ENCODE peak calls at places on chromosome 15, in five cellular contexts. One of them, this sample, is unnamed.

GRCh38 chr15:69583627-69584026 is 131.0 kb downstream of the RPLP1 start:
- DNase-seq in left ventricle myocardium inferior: no peak
- DNase-seq in esophagus squamous epithelium: no peak
- DNase-seq in A549: no peak
- DNase-seq in PC-9: no peak
- DNase-seq in this sample: no peak

GRCh38 chr15:69125236-69125635 is 35.2 kb upstream of the GLCE start:
- DNase-seq in left ventricle myocardium inferior: no peak
- DNase-seq in esophagus squamous epithelium: no peak
- DNase-seq in A549: no peak
- DNase-seq in PC-9: no peak
- DNase-seq in this sample: no peak

GRCh38 chr15:51935466-51936118 is 36.0 kb downstream of the LEO1 start:
- DNase-seq in left ventricle myocardium inferior: no peak
- DNase-seq in esophagus squamous epithelium: no peak
- DNase-seq in A549: no peak
- DNase-seq in PC-9: no peak
- DNase-seq in this sample: no peak

GRCh38 chr15:54373332-54373731 is 395.1 kb downstream of the UNC13C start:
- DNase-seq in left ventricle myocardium inferior: no peak
- DNase-seq in esophagus squamous epithelium: no peak
- DNase-seq in A549: no peak
- DNase-seq in PC-9: no peak
- DNase-seq in this sample: no peak

GRCh38 chr15:99185731-99186130 is 63.6 kb downstream of the TTC23 start:
- DNase-seq in left ventricle myocardium inferior: no peak
- DNase-seq in esophagus squamous epithelium: no peak
- DNase-seq in A549: no peak
- DNase-seq in PC-9: no peak
- DNase-seq in this sample: no peak

GRCh38 chr15:101712078-101712477 is 12.2 kb downstream of the TARS3 start:
- DNase-seq in left ventricle myocardium inferior: no peak
- DNase-seq in esophagus squamous epithelium: no peak
- DNase-seq in A549: no peak
- DNase-seq in PC-9: no peak
- DNase-seq in this sample: no peak

GRCh38 chr15:52427804-52428203 is 100.9 kb downstream of the MYO5A start:
- DNase-seq in left ventricle myocardium inferior: peak
- DNase-seq in esophagus squamous epithelium: no peak
- DNase-seq in A549: no peak
- DNase-seq in PC-9: no peak
- DNase-seq in this sample: peak

GRCh38 chr15:90200534-90201139 is 493 bp upstream of the SEMA4B start:
- DNase-seq in left ventricle myocardium inferior: no peak
- DNase-seq in esophagus squamous epithelium: no peak
- DNase-seq in A549: no peak
- DNase-seq in PC-9: no peak
- DNase-seq in this sample: no peak

GRCh38 chr15:53586815-53587214 is 172.6 kb downstream of the WDR72 start:
- DNase-seq in left ventricle myocardium inferior: no peak
- DNase-seq in esophagus squamous epithelium: no peak
- DNase-seq in A549: peak
- DNase-seq in PC-9: peak
- DNase-seq in this sample: no peak

GRCh38 chr15:83734487-83734886 is 80.6 kb downstream of the ADAMTSL3 start:
- DNase-seq in left ventricle myocardium inferior: no peak
- DNase-seq in esophagus squamous epithelium: no peak
- DNase-seq in A549: no peak
- DNase-seq in PC-9: peak
- DNase-seq in this sample: no peak

GRCh38 chr15:32646304-32646703 is 4.8 kb downstream of the SCG5 start:
- DNase-seq in left ventricle myocardium inferior: no peak
- DNase-seq in esophagus squamous epithelium: no peak
- DNase-seq in A549: no peak
- DNase-seq in PC-9: no peak
- DNase-seq in this sample: no peak

GRCh38 chr15:100115066-100115710 is 226.6 kb downstream of the ADAMTS17 start:
- DNase-seq in left ventricle myocardium inferior: no peak
- DNase-seq in esophagus squamous epithelium: no peak
- DNase-seq in A549: no peak
- DNase-seq in PC-9: no peak
- DNase-seq in this sample: no peak

GRCh38 chr15:77830041-77830440 is 197.3 kb upstream of the LINGO1 start:
- DNase-seq in left ventricle myocardium inferior: no peak
- DNase-seq in esophagus squamous epithelium: no peak
- DNase-seq in A549: no peak
- DNase-seq in PC-9: no peak
- DNase-seq in this sample: no peak

GRCh38 chr15:57158589-57158988 is 217.7 kb upstream of the CGNL1 start:
- DNase-seq in left ventricle myocardium inferior: no peak
- DNase-seq in esophagus squamous epithelium: no peak
- DNase-seq in A549: peak
- DNase-seq in PC-9: no peak
- DNase-seq in this sample: no peak

GRCh38 chr15:77099741-77100463 is 29.0 kb upstream of the TSPAN3 start:
- DNase-seq in left ventricle myocardium inferior: no peak
- DNase-seq in esophagus squamous epithelium: no peak
- DNase-seq in A549: no peak
- DNase-seq in PC-9: no peak
- DNase-seq in this sample: no peak

GRCh38 chr15:70376929-70377691 is 279.4 kb upstream of the TLE3 start:
- DNase-seq in left ventricle myocardium inferior: peak
- DNase-seq in esophagus squamous epithelium: no peak
- DNase-seq in A549: no peak
- DNase-seq in PC-9: no peak
- DNase-seq in this sample: no peak

GRCh38 chr15:36175181-36175750 is 404.2 kb upstream of the CDIN1 start:
- DNase-seq in left ventricle myocardium inferior: no peak
- DNase-seq in esophagus squamous epithelium: no peak
- DNase-seq in A549: no peak
- DNase-seq in PC-9: no peak
- DNase-seq in this sample: no peak

GRCh38 chr15:96002890-96003859 is 327.3 kb upstream of the NR2F2 start:
- DNase-seq in left ventricle myocardium inferior: no peak
- DNase-seq in esophagus squamous epithelium: no peak
- DNase-seq in A549: no peak
- DNase-seq in PC-9: no peak
- DNase-seq in this sample: no peak

GRCh38 chr15:65723786-65724354 is 68.2 kb downstream of the DENND4A start:
- DNase-seq in left ventricle myocardium inferior: no peak
- DNase-seq in esophagus squamous epithelium: no peak
- DNase-seq in A549: no peak
- DNase-seq in PC-9: no peak
- DNase-seq in this sample: no peak

GRCh38 chr15:64249406-64249805 is 86.6 kb upstream of the PPIB start:
- DNase-seq in left ventricle myocardium inferior: no peak
- DNase-seq in esophagus squamous epithelium: no peak
- DNase-seq in A549: peak
- DNase-seq in PC-9: peak
- DNase-seq in this sample: no peak

GRCh38 chr15:51908312-51908711 is 63.3 kb downstream of the LEO1 start:
- DNase-seq in left ventricle myocardium inferior: no peak
- DNase-seq in esophagus squamous epithelium: no peak
- DNase-seq in A549: peak
- DNase-seq in PC-9: no peak
- DNase-seq in this sample: no peak

GRCh38 chr15:90259524-90259923 is 5.9 kb upstream of the NGRN start:
- DNase-seq in left ventricle myocardium inferior: no peak
- DNase-seq in esophagus squamous epithelium: no peak
- DNase-seq in A549: no peak
- DNase-seq in PC-9: no peak
- DNase-seq in this sample: no peak

GRCh38 chr15:77192451-77192850 is 121.5 kb upstream of the TSPAN3 start:
- DNase-seq in left ventricle myocardium inferior: no peak
- DNase-seq in esophagus squamous epithelium: no peak
- DNase-seq in A549: no peak
- DNase-seq in PC-9: no peak
- DNase-seq in this sample: no peak

GRCh38 chr15:82647835-82648256 is 683 bp upstream of the CPEB1 start:
- DNase-seq in left ventricle myocardium inferior: peak
- DNase-seq in esophagus squamous epithelium: no peak
- DNase-seq in A549: no peak
- DNase-seq in PC-9: no peak
- DNase-seq in this sample: no peak

DNA sequence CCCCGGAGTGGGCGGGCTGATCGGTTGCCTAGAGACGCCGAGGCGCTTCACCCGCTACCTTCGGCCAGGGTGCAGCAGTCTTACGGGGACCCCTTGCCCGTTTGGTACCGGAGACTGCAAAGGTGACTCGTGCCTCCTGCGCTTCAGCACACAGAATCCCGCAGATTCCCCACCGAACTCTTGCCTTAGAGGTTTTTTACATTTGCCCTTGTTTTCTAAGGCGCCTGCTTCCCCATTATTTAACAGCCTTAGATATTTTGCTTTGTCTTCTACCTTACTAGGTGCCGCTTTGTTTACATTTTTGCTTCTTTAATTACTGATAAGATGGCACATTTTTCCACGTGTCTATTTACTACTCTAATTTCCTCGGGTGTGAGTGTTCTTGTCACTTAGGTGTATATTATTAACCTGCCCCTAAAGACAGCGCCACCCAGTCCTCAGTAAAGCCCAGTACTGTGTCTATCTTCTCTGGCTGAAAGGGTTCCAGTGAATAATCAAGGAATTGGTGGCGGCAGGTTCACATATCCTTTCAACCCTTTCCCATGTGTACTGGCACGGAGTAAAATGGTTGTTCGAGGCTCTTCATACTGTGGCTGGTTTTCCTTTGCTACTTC is 563 bp upstream of the CEP152 start:
- DNase-seq in left ventricle myocardium inferior: no peak
- DNase-seq in esophagus squamous epithelium: no peak
- DNase-seq in A549: no peak
- DNase-seq in PC-9: no peak
- DNase-seq in this sample: no peak
- TF ChIP-seq CTCF in left ventricle myocardium inferior: no peak
- TF ChIP-seq CTCF in esophagus squamous epithelium: no peak
- TF ChIP-seq CTCF in A549: peak
- TF ChIP-seq CTCF in PC-9: no peak
- TF ChIP-seq CTCF in this sample: peak

GRCh38 chr15:45434168-45434567 is 55.8 kb upstream of the GATM start:
- DNase-seq in left ventricle myocardium inferior: no peak
- DNase-seq in esophagus squamous epithelium: no peak
- DNase-seq in A549: no peak
- DNase-seq in PC-9: no peak
- DNase-seq in this sample: no peak

GRCh38 chr15:45427085-45427484 is 48.7 kb upstream of the GATM start:
- DNase-seq in left ventricle myocardium inferior: no peak
- DNase-seq in esophagus squamous epithelium: no peak
- DNase-seq in A549: no peak
- DNase-seq in PC-9: no peak
- DNase-seq in this sample: no peak

GRCh38 chr15:45431502-45431901 is 53.2 kb upstream of the GATM start:
- DNase-seq in left ventricle myocardium inferior: no peak
- DNase-seq in esophagus squamous epithelium: no peak
- DNase-seq in A549: no peak
- DNase-seq in PC-9: no peak
- DNase-seq in this sample: no peak

GRCh38 chr15:45428491-45428890 is 50.1 kb upstream of the GATM start:
- DNase-seq in left ventricle myocardium inferior: no peak
- DNase-seq in esophagus squamous epithelium: no peak
- DNase-seq in A549: no peak
- DNase-seq in PC-9: no peak
- DNase-seq in this sample: no peak

DNA sequence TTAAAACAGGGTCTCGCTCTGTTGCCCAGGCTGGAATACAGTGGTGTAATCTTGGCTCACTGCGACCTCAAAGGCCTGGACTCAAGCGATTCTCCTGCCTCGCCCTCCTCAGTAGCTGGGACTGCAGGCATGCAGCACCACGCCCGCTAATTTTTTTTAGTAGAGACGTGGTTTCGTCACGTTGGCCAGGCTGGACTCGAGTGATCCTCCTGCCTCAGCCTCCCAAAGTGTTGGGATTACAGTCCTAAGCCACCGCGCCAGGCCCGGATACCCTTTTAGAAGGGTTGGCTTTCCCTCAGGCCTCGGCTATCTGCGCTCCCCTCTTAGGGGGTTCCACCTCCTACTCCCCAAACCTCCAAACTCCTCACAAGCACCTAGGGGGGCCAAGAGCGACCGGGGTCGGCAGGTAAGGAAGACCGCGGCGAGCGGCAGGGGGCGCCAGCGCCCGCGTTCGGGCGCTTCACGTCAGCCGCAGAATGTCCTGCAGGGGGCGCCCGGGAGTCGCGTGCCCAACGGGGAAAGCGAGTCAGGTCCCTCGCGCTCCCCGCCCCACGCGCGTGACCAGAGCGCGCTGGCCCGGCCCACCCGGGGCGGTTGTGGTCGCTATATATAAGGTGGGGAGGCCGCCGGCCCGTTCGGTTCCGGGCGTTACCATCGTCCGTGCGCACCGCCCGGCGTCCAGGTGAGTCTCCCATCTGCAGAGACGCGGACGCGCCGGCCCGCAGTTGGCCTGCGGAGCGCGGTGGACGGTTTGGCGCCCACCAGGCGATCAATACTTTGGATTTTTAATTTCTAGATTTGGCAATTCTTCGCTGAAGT is 51.8 kb upstream of the GATM start:
- DNase-seq in left ventricle myocardium inferior: peak
- DNase-seq in esophagus squamous epithelium: no peak
- DNase-seq in A549: peak
- DNase-seq in PC-9: peak
- DNase-seq in this sample: peak
- H3K4me3 ChIP-seq in left ventricle myocardium inferior: peak
- H3K4me3 ChIP-seq in esophagus squamous epithelium: peak
- H3K4me3 ChIP-seq in A549: peak
- H3K4me3 ChIP-seq in PC-9: peak
- H3K4me3 ChIP-seq in this sample: peak

GRCh38 chr15:42155546-42156265 is 730 bp downstream of the PLA2G4F start:
- DNase-seq in left ventricle myocardium inferior: no peak
- DNase-seq in esophagus squamous epithelium: no peak
- DNase-seq in A549: no peak
- DNase-seq in PC-9: peak
- DNase-seq in this sample: no peak
- H3K27ac ChIP-seq in left ventricle myocardium inferior: peak
- H3K27ac ChIP-seq in esophagus squamous epithelium: peak
- H3K27ac ChIP-seq in A549: no peak
- H3K27ac ChIP-seq in PC-9: peak
- H3K27ac ChIP-seq in this sample: no peak

DNA sequence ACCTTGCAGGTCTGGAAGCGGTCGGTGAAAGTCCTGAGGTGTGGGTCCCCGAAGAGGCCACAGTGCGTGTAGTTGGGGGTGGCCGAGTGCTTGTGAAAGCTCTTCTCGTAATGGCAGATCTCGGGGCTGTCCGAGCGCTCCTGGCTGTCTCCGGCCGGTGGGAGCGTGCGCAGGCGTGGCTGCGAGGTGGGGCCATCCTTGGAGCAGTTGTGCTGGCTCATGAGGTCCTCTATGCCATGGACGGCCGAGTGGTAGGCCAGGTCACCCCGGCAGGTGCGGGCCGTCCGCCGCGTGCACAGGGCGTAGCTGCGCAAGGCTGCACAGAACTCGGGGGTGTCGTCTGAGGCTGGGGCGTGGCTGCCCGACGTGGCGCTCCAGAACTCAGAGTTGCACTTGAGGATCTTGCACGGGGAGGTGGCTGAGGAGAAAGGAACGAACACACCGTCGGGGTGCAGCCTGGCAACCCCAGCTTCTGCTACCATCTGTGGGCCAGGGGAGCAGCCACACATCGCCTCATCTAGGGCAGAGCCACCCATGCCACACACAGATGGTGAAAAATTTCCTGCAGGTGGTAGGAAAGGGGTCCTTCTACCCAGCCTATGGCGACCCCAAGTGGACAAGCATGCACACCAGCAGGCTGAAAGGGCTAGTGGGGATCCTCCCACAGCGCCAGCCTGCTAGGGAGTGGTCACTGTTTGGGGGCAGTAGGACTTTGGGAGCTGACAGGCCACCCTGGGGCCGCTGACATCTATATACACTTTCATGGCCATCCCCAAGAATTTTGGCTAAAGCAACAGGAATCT is 36.7 kb downstream of the RGMA start:
- DNase-seq in left ventricle myocardium inferior: no peak
- DNase-seq in esophagus squamous epithelium: no peak
- DNase-seq in A549: peak
- DNase-seq in PC-9: no peak
- DNase-seq in this sample: no peak
- TF ChIP-seq CTCF in left ventricle myocardium inferior: no peak
- TF ChIP-seq CTCF in esophagus squamous epithelium: no peak
- TF ChIP-seq CTCF in A549: peak
- TF ChIP-seq CTCF in PC-9: no peak
- TF ChIP-seq CTCF in this sample: no peak

This sample was measured in AG04450.